ENCODE peak calls at places on chromosome 11, in four cellular contexts. One of them, this sample, is unnamed.
A peak's percentile ranks its signal among the peaks of the same experiment; 100 is the strongest.

GRCh38 chr11:70503201-70503877 is 105.0 kb downstream of the CTTN start:
- DNase-seq in pancreas: no peak
- DNase-seq in activated B cell treated with CpG ODN at 0.5 μM for 24 hours: no peak
- DNase-seq in activated T-cell treated with anti-CD3 and anti-CD28 coated beads for 1 hour: no peak
- DNase-seq in this sample: no peak

GRCh38 chr11:1175461-1176223 is 17.9 kb downstream of the MUC5AC start:
- DNase-seq in pancreas: no peak
- DNase-seq in activated B cell treated with CpG ODN at 0.5 μM for 24 hours: no peak
- DNase-seq in activated T-cell treated with anti-CD3 and anti-CD28 coated beads for 1 hour: no peak
- DNase-seq in this sample: no peak

GRCh38 chr11:69854719-69855118 is 35.5 kb upstream of the FGF3 start:
- DNase-seq in pancreas: no peak
- DNase-seq in activated B cell treated with CpG ODN at 0.5 μM for 24 hours: no peak
- DNase-seq in activated T-cell treated with anti-CD3 and anti-CD28 coated beads for 1 hour: no peak
- DNase-seq in this sample: no peak

GRCh38 chr11:9139628-9140357 is 48.4 kb upstream of the SCUBE2 start:
- DNase-seq in pancreas: no peak
- DNase-seq in activated B cell treated with CpG ODN at 0.5 μM for 24 hours: no peak
- DNase-seq in activated T-cell treated with anti-CD3 and anti-CD28 coated beads for 1 hour: no peak
- DNase-seq in this sample: no peak

GRCh38 chr11:69939551-69940245 is 120.5 kb upstream of the FGF3 start:
- DNase-seq in pancreas: peak; percentile 36
- DNase-seq in activated B cell treated with CpG ODN at 0.5 μM for 24 hours: no peak
- DNase-seq in activated T-cell treated with anti-CD3 and anti-CD28 coated beads for 1 hour: no peak
- DNase-seq in this sample: no peak

GRCh38 chr11:112174789-112175595 is at the start of gene BCO2:
- DNase-seq in pancreas: peak; percentile 73
- DNase-seq in activated B cell treated with CpG ODN at 0.5 μM for 24 hours: peak; percentile 18
- DNase-seq in activated T-cell treated with anti-CD3 and anti-CD28 coated beads for 1 hour: peak; percentile 4
- DNase-seq in this sample: no peak

GRCh38 chr11:67119577-67120391 is 721 bp downstream of the KDM2A start:
- DNase-seq in pancreas: peak; percentile 46
- DNase-seq in activated B cell treated with CpG ODN at 0.5 μM for 24 hours: peak; percentile 33
- DNase-seq in activated T-cell treated with anti-CD3 and anti-CD28 coated beads for 1 hour: peak; percentile 16
- DNase-seq in this sample: peak; percentile 6

GRCh38 chr11:122741613-122742012 is 86.1 kb downstream of the UBASH3B start:
- DNase-seq in pancreas: no peak
- DNase-seq in activated B cell treated with CpG ODN at 0.5 μM for 24 hours: no peak
- DNase-seq in activated T-cell treated with anti-CD3 and anti-CD28 coated beads for 1 hour: no peak
- DNase-seq in this sample: no peak